ENCODE peak calls at places on chromosomes 2 and 18, in four cellular contexts. E, C, X and M are unnamed samples.

GRCh38 chr18:78362198-78362597 is 617.4 kb upstream of the SALL3 start:
- DNase-seq in C (no peak), X (no peak), E (no peak), M (no peak)

GRCh38 chr18:44599409-44599808 is 81.3 kb upstream of the SETBP1 start:
- DNase-seq in C (no peak), X (peak; percentile 19), E (no peak), M (no peak)

GRCh38 chr18:70499218-70499691 is 210.4 kb downstream of the SOCS6 start:
- DNase-seq in C (peak; percentile 11), E (no peak), X (no peak), M (peak; percentile 47)

GRCh38 chr2:884027-884748 is 66.5 kb upstream of the SNTG2 start:
- DNase-seq in E (no peak), C (no peak), X (no peak), M (peak; percentile 58)

GRCh38 chr2:233065954-233066470 is 5.9 kb downstream of the INPP5D start:
- DNase-seq in X (no peak), C (no peak), E (no peak), M (no peak)

GRCh38 chr2:235042576-235043515 is 91.0 kb downstream of the SH3BP4 start:
- DNase-seq in E (no peak), X (no peak), C (no peak), M (no peak)

GRCh38 chr2:170052151-170052550 is 125.8 kb upstream of the MYO3B start:
- DNase-seq in X (no peak), C (no peak), E (no peak), M (no peak)

GRCh38 chr18:9419956-9420631 is 55.2 kb upstream of the RALBP1 start:
- DNase-seq in C (no peak), X (no peak), E (no peak), M (no peak)

GRCh38 chr18:11154369-11154982 is 5.1 kb upstream of the PIEZO2 start:
- DNase-seq in E (peak; percentile 26), X (no peak), C (no peak), M (peak; percentile 54)

GRCh38 chr18:23191952-23192662 is 56.8 kb downstream of the CABLES1 start:
- DNase-seq in E (no peak), C (no peak), X (peak; percentile 74), M (no peak)

GRCh38 chr2:221572821-221573429 is 821 bp upstream of the EPHA4 start:
- DNase-seq in C (no peak), E (no peak), X (peak; percentile 43), M (peak; percentile 77)

GRCh38 chr2:178863856-178864620 is 56.8 kb upstream of the TTN start:
- DNase-seq in X (peak; percentile 87), E (no peak), C (no peak), M (peak; percentile 10)
- H3K36me3 ChIP-seq in X (no peaks in the 10 kb centered on the region), E (no peaks in the 10 kb centered on the region), C (peaks cover 4% of the 10 kb centered on the region), M (no peaks in the 10 kb centered on the region)

GRCh38 chr2:109189751-109190150 is 60.7 kb downstream of the SH3RF3 start:
- DNase-seq in C (no peak), X (no peak), E (no peak), M (no peak)

GRCh38 chr2:109186656-109187250 is 57.7 kb downstream of the SH3RF3 start:
- DNase-seq in E (no peak), C (no peak), X (no peak), M (no peak)

GRCh38 chr2:109187711-109188484 is 58.9 kb downstream of the SH3RF3 start:
- DNase-seq in E (no peak), X (no peak), C (no peak), M (no peak)

GRCh38 chr2:109188485-109188868 is 59.5 kb downstream of the SH3RF3 start:
- DNase-seq in E (no peak), X (no peak), C (no peak), M (peak; percentile 68)

DNA sequence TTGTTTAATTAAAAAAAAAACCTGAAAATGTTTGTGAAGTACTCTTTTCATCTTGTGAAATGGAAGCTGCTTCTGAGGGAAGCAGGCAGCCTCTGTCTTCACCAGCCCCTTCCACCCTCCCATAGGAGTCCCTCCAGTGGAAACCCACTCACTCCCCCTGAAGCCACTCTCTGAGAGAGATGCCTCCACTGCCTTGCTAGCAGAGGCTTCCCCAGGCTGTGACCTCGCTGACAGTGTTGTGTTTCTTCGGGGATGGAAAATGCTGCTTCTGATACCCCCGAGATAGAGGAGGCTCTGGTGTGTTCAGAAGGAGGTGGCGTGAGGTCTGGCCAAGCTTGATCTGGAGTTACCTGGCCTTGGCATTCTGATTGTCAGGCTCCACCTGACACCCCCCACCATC is 59.9 kb downstream of the SH3RF3 start:
- DNase-seq in E (no peak), C (no peak), X (no peak), M (no peak)
- H3K4me3 ChIP-seq in E (no peak overlapping the region), C (no peak overlapping the region), X (no peak overlapping the region), M (no peak overlapping the region)

GRCh38 chr2:218236829-218237228 is 19.8 kb downstream of the ARPC2 start:
- DNase-seq in C (no peak), E (no peak), X (no peak), M (no peak)

GRCh38 chr2:218235017-218235416 is 18.0 kb downstream of the ARPC2 start:
- DNase-seq in C (no peak), X (no peak), E (no peak), M (no peak)

GRCh38 chr2:218230882-218231281 is 13.9 kb downstream of the ARPC2 start:
- DNase-seq in E (no peak), X (no peak), C (no peak), M (peak; percentile 46)

GRCh38 chr2:218233543-218233942 is 16.6 kb downstream of the ARPC2 start:
- DNase-seq in C (no peak), X (no peak), E (no peak), M (no peak)

GRCh38 chr2:218234487-218234886 is 17.5 kb downstream of the ARPC2 start:
- DNase-seq in X (no peak), E (no peak), C (no peak), M (no peak)
- H3K36me3 ChIP-seq in X (peaks cover 100% of the 10 kb centered on the region), E (peaks cover 58% of the 10 kb centered on the region), C (peaks cover 75% of the 10 kb centered on the region), M (peaks cover 40% of the 10 kb centered on the region)

GRCh38 chr2:174597347-174598047 is at the start of gene WIPF1:
- DNase-seq in X (peak; percentile 40), C (peak; percentile 68), E (no peak), M (no peak)
- H3K4me3 ChIP-seq in X (no peak within 1 kb of the TSS), C (peak within 1 kb of the TSS; percentile 76), E (no peak within 1 kb of the TSS), M (no peak within 1 kb of the TSS)

DNA sequence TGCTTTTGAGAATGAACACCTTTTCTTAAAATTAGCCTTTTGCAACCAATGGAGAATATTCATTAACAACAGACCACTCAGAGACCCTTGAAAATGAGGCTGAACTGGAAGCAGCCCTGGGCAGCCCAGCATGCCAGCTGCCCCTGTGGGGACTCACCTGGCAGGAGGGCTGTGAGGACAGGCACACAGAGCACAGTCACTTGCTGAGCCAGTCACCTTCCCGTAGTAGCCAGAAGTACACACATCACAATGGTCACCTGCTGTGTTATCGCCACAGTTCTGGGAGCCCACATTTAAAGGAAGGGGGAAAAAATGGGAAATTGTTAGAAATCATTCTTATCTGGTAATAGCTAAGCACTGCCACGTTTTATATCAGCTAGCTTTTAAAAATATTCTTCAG is 115.5 kb downstream of the LAMA1 start:
- DNase-seq in E (no peak), X (no peak), C (no peak), M (peak; percentile 65)
- H3K36me3 ChIP-seq in E (no peaks in the 10 kb centered on the region), X (no peaks in the 10 kb centered on the region), C (no peaks in the 10 kb centered on the region), M (no peaks in the 10 kb centered on the region)

GRCh38 chr2:26847663-26848335 is at the start of gene DPYSL5:
- DNase-seq in C (peak; percentile 12), X (no peak), E (peak; percentile 10), M (peak; percentile 98)

GRCh38 chr2:26846881-26847662 is 860 bp upstream of the DPYSL5 start:
- DNase-seq in C (no peak), X (no peak), E (no peak), M (no peak)

GRCh38 chr2:26850002-26850431 is 2.1 kb downstream of the DPYSL5 start:
- DNase-seq in C (no peak), E (no peak), X (no peak), M (peak; percentile 66)

GRCh38 chr2:26849056-26850001 is 1.4 kb downstream of the DPYSL5 start:
- DNase-seq in C (no peak), E (no peak), X (no peak), M (peak; percentile 90)

GRCh38 chr2:26848336-26849055 is 564 bp downstream of the DPYSL5 start:
- DNase-seq in E (no peak), X (no peak), C (peak; percentile 17), M (peak; percentile 83)
- H3K4me3 ChIP-seq in E (peak overlapping the region; percentile 64), X (no peak overlapping the region), C (no peak overlapping the region), M (peak overlapping the region; percentile 63)